ENCODE peak calls at places on chromosomes 2 and 18, in seven cellular contexts. F is CD8-positive, alpha-beta T cell; P is lower leg skin; M is CD8-positive, alpha-beta memory T cell; N is aorta; T is hepatocyte; D is A549. J is an unnamed sample.

GRCh38 chr18:3248062-3248669 is 565 bp downstream of the MYL12A start:
- DNase-seq in F (no peak), P (no peak), M (no peak), N (no peak), T (peak; percentile 53), D (no peak), J (peak; percentile 61)

GRCh38 chr2:18422416-18423165 is 137.9 kb downstream of the RDH14 start:
- DNase-seq in F (no peak), P (no peak), M (no peak), N (no peak), T (no peak), D (no peak), J (no peak)

GRCh38 chr18:48790226-48790863 is 160.4 kb downstream of the SMAD7 start:
- DNase-seq in F (no peak), P (no peak), M (no peak), N (peak; percentile 97), T (no peak), D (no peak), J (peak; percentile 65)

GRCh38 chr18:79487198-79488165 is 91.8 kb downstream of the NFATC1 start:
- DNase-seq in F (no peak), P (no peak), M (no peak), N (peak; percentile 47), T (no peak), D (no peak), J (no peak)

GRCh38 chr2:127829845-127830246 is 18.9 kb upstream of the WDR33 start:
- DNase-seq in F (peak; percentile 54), P (no peak), M (peak; percentile 80), N (no peak), T (no peak), D (no peak), J (no peak)

GRCh38 chr2:119218478-119219064 is 5.1 kb upstream of the STEAP3 start:
- DNase-seq in F (no peak), P (no peak), M (no peak), N (no peak), T (peak; percentile 74), D (peak; percentile 26), J (peak; percentile 75)

GRCh38 chr2:74461187-74462053 is 3.2 kb downstream of the WBP1 start:
- DNase-seq in F (no peak), P (no peak), M (no peak), N (peak; percentile 41), T (no peak), D (peak; percentile 47), J (no peak)

GRCh38 chr18:61282926-61283325 is 50.3 kb upstream of the CDH20 start:
- DNase-seq in F (no peak), P (no peak), M (no peak), N (no peak), T (no peak), D (no peak), J (no peak)

GRCh38 chr18:35616664-35617423 is 35.3 kb downstream of the GALNT1 start:
- DNase-seq in F (peak; percentile 62), P (peak; percentile 21), M (peak; percentile 57), N (peak; percentile 59), T (peak; percentile 56), D (peak; percentile 71), J (peak; percentile 84)

GRCh38 chr18:29063346-29063745 is 886.4 kb upstream of the CDH2 start:
- DNase-seq in F (no peak), P (no peak), M (no peak), N (no peak), T (no peak), D (no peak), J (no peak)

GRCh38 chr18:27991391-27991790 is 185.5 kb downstream of the CDH2 start:
- DNase-seq in F (no peak), P (no peak), M (no peak), N (no peak), T (peak; percentile 11), D (no peak), J (no peak)

GRCh38 chr2:72920317-72921087 is 3.2 kb downstream of the EMX1 start:
- DNase-seq in F (no peak), P (no peak), M (no peak), N (no peak), T (peak; percentile 48), D (no peak), J (peak; percentile 33)

GRCh38 chr2:128631698-128632490 is 313.2 kb upstream of the HS6ST1 start:
- DNase-seq in F (no peak), P (no peak), M (no peak), N (peak; percentile 13), T (no peak), D (no peak), J (no peak)

GRCh38 chr18:37249171-37249886 is 316.3 kb downstream of the CELF4 start:
- DNase-seq in F (no peak), P (no peak), M (no peak), N (no peak), T (no peak), D (no peak), J (no peak)

GRCh38 chr18:77702686-77703085 is 453.0 kb downstream of the GALR1 start:
- DNase-seq in F (no peak), P (no peak), M (no peak), N (no peak), T (peak; percentile 27), D (peak; percentile 36), J (peak; percentile 10)

GRCh38 chr2:42328148-42328833 is 32.7 kb downstream of the COX7A2L start:
- DNase-seq in F (no peak), P (no peak), M (peak; percentile 16), N (no peak), T (peak; percentile 34), D (peak; percentile 49), J (peak; percentile 70)

GRCh38 chr2:150292807-150293206 is 194.7 kb downstream of the RND3 start:
- DNase-seq in F (no peak), P (no peak), M (no peak), N (no peak), T (no peak), D (no peak), J (peak; percentile 41)

GRCh38 chr2:60532421-60532820 is 21.0 kb downstream of the BCL11A start:
- DNase-seq in F (no peak), P (no peak), M (no peak), N (no peak), T (no peak), D (no peak), J (no peak)

GRCh38 chr2:106839849-106840595 is 45.9 kb downstream of the ST6GAL2 start:
- DNase-seq in F (no peak), P (no peak), M (no peak), N (no peak), T (peak; percentile 58), D (peak; percentile 28), J (no peak)

GRCh38 chr2:187976667-187977333 is 314.9 kb upstream of the GULP1 start:
- DNase-seq in F (no peak), P (no peak), M (no peak), N (no peak), T (no peak), D (no peak), J (no peak)

GRCh38 chr18:12597775-12598174 is 60.1 kb downstream of the SPIRE1 start:
- DNase-seq in F (no peak), P (no peak), M (no peak), N (peak; percentile 59), T (peak; percentile 47), D (peak; percentile 80), J (peak; percentile 88)

GRCh38 chr2:97951155-97951670 is 44.5 kb downstream of the TMEM131 start:
- DNase-seq in F (no peak), P (no peak), M (no peak), N (no peak), T (no peak), D (no peak), J (no peak)

GRCh38 chr18:22176622-22177495 is 7.5 kb downstream of the GATA6 start:
- DNase-seq in F (no peak), P (no peak), M (no peak), N (no peak), T (peak; percentile 54), D (no peak), J (peak; percentile 69)
- H3K4me3 ChIP-seq in F (no peak overlapping the region), P (no peak overlapping the region), M (no peak overlapping the region), N (peak overlapping the region; percentile 80), T (peak overlapping the region; percentile 25), D (no peak overlapping the region), J (peak overlapping the region; percentile 70)

GRCh38 chr2:113278073-113278811 is 479 bp downstream of the PAX8 start:
- DNase-seq in F (no peak), P (no peak), M (no peak), N (no peak), T (no peak), D (no peak), J (no peak)

GRCh38 chr2:113278812-113279139 is at the start of gene PAX8:
- DNase-seq in F (no peak), P (no peak), M (no peak), N (no peak), T (no peak), D (no peak), J (no peak)

GRCh38 chr2:113276906-113277425 is 1.8 kb downstream of the PAX8 start:
- DNase-seq in F (no peak), P (no peak), M (no peak), N (no peak), T (no peak), D (no peak), J (no peak)

GRCh38 chr2:113276216-113276905 is 2.4 kb downstream of the PAX8 start:
- DNase-seq in F (no peak), P (no peak), M (no peak), N (no peak), T (no peak), D (no peak), J (no peak)

GRCh38 chr2:113277474-113278072 is 1.1 kb downstream of the PAX8 start:
- DNase-seq in F (no peak), P (no peak), M (no peak), N (no peak), T (no peak), D (no peak), J (no peak)
- H3K4me3 ChIP-seq in F (peak overlapping the region; percentile 28), P (no peak overlapping the region), M (no peak overlapping the region), N (no peak overlapping the region), T (no peak overlapping the region), D (no peak overlapping the region), J (no peak overlapping the region)

GRCh38 chr2:10864888-10865551 is 46.7 kb upstream of the KCNF1 start:
- DNase-seq in F (peak; percentile 29), P (no peak), M (peak; percentile 3), N (no peak), T (no peak), D (no peak), J (no peak)

GRCh38 chr2:10865841-10866240 is 45.9 kb upstream of the KCNF1 start:
- DNase-seq in F (no peak), P (no peak), M (no peak), N (no peak), T (no peak), D (no peak), J (no peak)

GRCh38 chr2:10862330-10862729 is 49.4 kb upstream of the KCNF1 start:
- DNase-seq in F (no peak), P (no peak), M (no peak), N (no peak), T (no peak), D (no peak), J (no peak)

GRCh38 chr2:10863047-10863446 is 48.7 kb upstream of the KCNF1 start:
- DNase-seq in F (no peak), P (no peak), M (no peak), N (no peak), T (no peak), D (no peak), J (no peak)

GRCh38 chr2:10863837-10864236 is 47.9 kb upstream of the KCNF1 start:
- DNase-seq in F (no peak), P (no peak), M (no peak), N (peak; percentile 69), T (no peak), D (no peak), J (no peak)
- H3K4me3 ChIP-seq in F (no peak overlapping the region), P (no peak overlapping the region), M (no peak overlapping the region), N (no peak overlapping the region), T (no peak overlapping the region), D (no peak overlapping the region), J (no peak overlapping the region)

GRCh38 chr2:11770531-11771188 is 24.2 kb downstream of the LPIN1 start:
- DNase-seq in F (no peak), P (no peak), M (no peak), N (no peak), T (no peak), D (no peak), J (no peak)
- H3K4me3 ChIP-seq in F (no peak overlapping the region), P (no peak overlapping the region), M (no peak overlapping the region), N (no peak overlapping the region), T (no peak overlapping the region), D (no peak overlapping the region), J (no peak overlapping the region)

J was measured in fibroblast of pulmonary artery.